ENCODE peak calls at places on chromosomes 6 and 20, in eight cellular contexts. G, W, H, J, Z, X, C and O are unnamed samples.

GRCh38 chr20:38452880-38453624 is 17.9 kb upstream of the SNHG17 start:
- DNase-seq in G (peak; percentile 33), W (no peak), H (no peak), J (no peak), Z (no peak), X (peak; percentile 25), C (no peak), O (no peak)

GRCh38 chr6:33613794-33614166 is 7.3 kb upstream of the ITPR3 start:
- DNase-seq in G (no peak), W (no peak), H (no peak), J (no peak), Z (no peak), X (no peak), C (no peak), O (no peak)

GRCh38 chr6:167937948-167938911 is 59.2 kb upstream of the KIF25 start:
- DNase-seq in G (no peak), W (peak; percentile 92), H (no peak), J (no peak), Z (no peak), X (no peak), C (no peak), O (no peak)

GRCh38 chr20:38825901-38826625 is 20.6 kb downstream of the PPP1R16B start:
- DNase-seq in G (peak; percentile 4), W (peak; percentile 31), H (peak; percentile 15), J (no peak), Z (no peak), X (no peak), C (no peak), O (no peak)

GRCh38 chr6:160851031-160851430 is 140.5 kb upstream of the MAP3K4 start:
- DNase-seq in G (no peak), W (no peak), H (no peak), J (no peak), Z (no peak), X (no peak), C (no peak), O (no peak)

GRCh38 chr20:3164763-3165410 is 5.2 kb upstream of the FASTKD5 start:
- DNase-seq in G (no peak), W (no peak), H (no peak), J (no peak), Z (no peak), X (no peak), C (no peak), O (no peak)

GRCh38 chr6:81820422-81820821 is 67.9 kb upstream of the TENT5A start:
- DNase-seq in G (no peak), W (no peak), H (no peak), J (no peak), Z (no peak), X (no peak), C (no peak), O (no peak)

GRCh38 chr6:128336436-128337095 is 183.8 kb downstream of the PTPRK start:
- DNase-seq in G (no peak), W (no peak), H (no peak), J (no peak), Z (no peak), X (no peak), C (no peak), O (no peak)

GRCh38 chr20:58700823-58701222 is 8.2 kb downstream of the NPEPL1 start:
- DNase-seq in G (no peak), W (no peak), H (no peak), J (no peak), Z (peak; percentile 12), X (peak; percentile 34), C (no peak), O (no peak)

GRCh38 chr20:22801528-22801927 is 217.2 kb upstream of the FOXA2 start:
- DNase-seq in G (no peak), W (no peak), H (no peak), J (no peak), Z (no peak), X (no peak), C (no peak), O (no peak)

GRCh38 chr6:152952866-152953509 is 29.9 kb downstream of the FBXO5 start:
- DNase-seq in G (no peak), W (no peak), H (peak; percentile 32), J (no peak), Z (no peak), X (no peak), C (no peak), O (no peak)

GRCh38 chr20:57024849-57025248 is 241.6 kb downstream of the BMP7 start:
- DNase-seq in G (no peak), W (no peak), H (no peak), J (no peak), Z (no peak), X (no peak), C (no peak), O (no peak)

GRCh38 chr20:46959081-46959692 is 64.5 kb downstream of the EYA2 start:
- DNase-seq in G (peak; percentile 86), W (peak; percentile 69), H (peak; percentile 22), J (no peak), Z (no peak), X (no peak), C (no peak), O (no peak)

GRCh38 chr20:53579581-53580375 is 13.9 kb downstream of the ZNF217 start:
- DNase-seq in G (no peak), W (no peak), H (no peak), J (peak; percentile 42), Z (no peak), X (no peak), C (no peak), O (peak; percentile 60)

GRCh38 chr6:44696099-44696498 is 308.6 kb downstream of the CDC5L start:
- DNase-seq in G (no peak), W (no peak), H (no peak), J (no peak), Z (no peak), X (no peak), C (no peak), O (no peak)

GRCh38 chr6:26022166-26022510 is 59.5 kb downstream of the TRIM38 start:
- DNase-seq in G (no peak), W (peak; percentile 44), H (peak; percentile 71), J (no peak), Z (no peak), X (no peak), C (peak; percentile 52), O (peak; percentile 36)

GRCh38 chr6:16003197-16003491 is 125.7 kb upstream of the MYLIP start:
- DNase-seq in G (no peak), W (no peak), H (no peak), J (no peak), Z (no peak), X (no peak), C (no peak), O (no peak)

GRCh38 chr6:115360602-115361325 is 699.9 kb downstream of the FRK start:
- DNase-seq in G (no peak), W (no peak), H (no peak), J (no peak), Z (no peak), X (no peak), C (no peak), O (no peak)

GRCh38 chr20:46040902-46041535 is 12.0 kb downstream of the SLC12A5 start:
- DNase-seq in G (no peak), W (no peak), H (no peak), J (no peak), Z (no peak), X (peak; percentile 67), C (no peak), O (peak; percentile 55)

GRCh38 chr20:44532981-44533331 is 11.1 kb upstream of the SERINC3 start:
- DNase-seq in G (no peak), W (peak; percentile 23), H (no peak), J (no peak), Z (no peak), X (no peak), C (no peak), O (no peak)

GRCh38 chr6:48036316-48036715 is 74.7 kb downstream of the PTCHD4 start:
- DNase-seq in G (no peak), W (peak; percentile 70), H (no peak), J (no peak), Z (no peak), X (no peak), C (no peak), O (no peak)

GRCh38 chr6:70673601-70674000 is 5.9 kb downstream of the SMAP1 start:
- DNase-seq in G (no peak), W (no peak), H (no peak), J (no peak), Z (no peak), X (no peak), C (no peak), O (no peak)

DNA sequence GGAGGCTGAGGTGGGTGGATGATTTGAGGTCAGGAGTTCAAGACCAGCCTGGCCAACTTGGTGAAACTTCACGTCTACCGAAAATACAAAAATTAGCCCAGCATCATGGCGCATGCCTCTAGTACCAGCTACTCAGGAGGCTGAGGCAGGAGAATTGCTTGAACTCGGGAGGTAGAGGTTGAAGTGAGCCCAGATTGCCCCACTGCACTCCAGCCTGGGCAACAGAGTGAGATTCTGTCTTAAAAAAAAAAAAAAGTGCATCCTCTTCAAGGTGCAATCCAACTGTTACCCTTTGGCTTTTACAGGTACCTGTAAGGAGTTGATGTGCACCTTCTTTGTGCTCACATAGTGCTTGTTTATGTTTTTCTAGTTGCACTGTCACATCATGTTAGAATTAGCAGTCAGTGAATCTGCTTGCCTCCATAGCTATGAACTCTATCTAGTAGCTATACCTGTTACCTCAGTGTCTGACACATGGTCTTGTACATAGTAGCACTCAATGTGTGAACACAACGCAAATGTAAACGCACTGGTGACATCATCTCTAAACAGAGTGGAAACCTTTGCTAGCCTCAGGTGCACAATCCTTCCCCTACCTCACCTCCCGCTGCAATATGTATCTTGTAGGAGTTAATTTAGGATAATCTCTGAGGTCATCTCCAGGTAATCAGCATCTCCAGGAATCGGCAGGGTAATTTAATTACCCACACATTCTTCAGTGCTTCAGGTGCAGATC is 9.7 kb downstream of the MSH5 start:
- DNase-seq in G (no peak), W (no peak), H (no peak), J (no peak), Z (no peak), X (no peak), C (no peak), O (no peak)
- H3K27ac ChIP-seq in G (no peak overlapping the region), W (no peak overlapping the region), H (no peak overlapping the region), J (no peak overlapping the region), Z (no peak overlapping the region), X (no peak overlapping the region), C (no peak overlapping the region), O (no peak overlapping the region)

GRCh38 chr20:11919046-11919445 is 1.4 kb downstream of the BTBD3 start:
- DNase-seq in G (no peak), W (no peak), H (no peak), J (no peak), Z (peak; percentile 38), X (no peak), C (no peak), O (no peak)
- TF ChIP-seq CTCF in G (no peak), W (no peak), H (no peak), J (no peak), Z (no peak), X (no peak), C (no peak), O (no peak)

DNA sequence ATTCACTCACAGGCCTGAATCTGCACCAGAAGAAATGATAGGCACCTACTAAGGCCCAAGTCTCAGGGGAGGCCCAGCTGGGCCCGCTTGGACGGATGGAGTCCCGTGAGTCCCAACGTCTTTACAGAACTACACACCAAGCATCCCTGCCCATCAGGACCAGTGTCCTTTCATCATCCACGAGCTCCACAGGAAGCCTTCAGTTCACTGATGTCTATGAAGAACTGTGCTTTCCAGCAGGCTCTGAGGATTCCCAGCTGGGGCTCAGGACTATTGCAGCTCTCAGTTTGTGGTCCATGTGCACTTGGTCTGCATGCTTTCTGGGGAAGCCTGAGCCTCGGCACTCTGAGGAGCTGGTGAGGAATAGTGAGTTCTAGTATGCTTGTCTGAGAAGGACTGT is 177.4 kb downstream of the THBS2 start:
- DNase-seq in G (no peak), W (no peak), H (no peak), J (no peak), Z (no peak), X (no peak), C (no peak), O (no peak)
- H3K27ac ChIP-seq in G (peak overlapping the region; percentile 85), W (no peak overlapping the region), H (no peak overlapping the region), J (no peak overlapping the region), Z (no peak overlapping the region), X (no peak overlapping the region), C (no peak overlapping the region), O (no peak overlapping the region)

GRCh38 chr20:61829526-61829925 is 236.2 kb downstream of the TAF4 start:
- DNase-seq in G (no peak), W (no peak), H (no peak), J (no peak), Z (no peak), X (no peak), C (no peak), O (no peak)
- TF ChIP-seq CTCF in G (no peak), W (no peak), H (no peak), J (no peak), Z (no peak), X (no peak), C (no peak), O (no peak)